ENCODE peak calls at places on chromosomes 6 and 20, in seven cellular contexts. One of them, this sample, is unnamed.
A peak's percentile ranks its signal among the peaks of the same experiment; 100 is the strongest.

GRCh38 chr6:110529355-110529754 is 52.9 kb upstream of the SLC22A16 start:
- DNase-seq in choroid plexus epithelial cell: peak; percentile 84
- DNase-seq in AG09309: no peak
- DNase-seq in ovary: no peak
- DNase-seq in foreskin fibroblast: peak; percentile 88
- DNase-seq in hepatocyte: no peak
- DNase-seq in breast epithelium: no peak
- DNase-seq in this sample: peak; percentile 69

GRCh38 chr6:90021701-90022100 is 127.4 kb downstream of the GJA10 start:
- DNase-seq in choroid plexus epithelial cell: no peak
- DNase-seq in AG09309: no peak
- DNase-seq in ovary: no peak
- DNase-seq in foreskin fibroblast: no peak
- DNase-seq in hepatocyte: no peak
- DNase-seq in breast epithelium: no peak
- DNase-seq in this sample: no peak

GRCh38 chr6:125140808-125141207 is 12.8 kb upstream of the TPD52L1 start:
- DNase-seq in choroid plexus epithelial cell: peak; percentile 77
- DNase-seq in AG09309: no peak
- DNase-seq in ovary: no peak
- DNase-seq in foreskin fibroblast: no peak
- DNase-seq in hepatocyte: no peak
- DNase-seq in breast epithelium: no peak
- DNase-seq in this sample: no peak

GRCh38 chr6:4085329-4085695 is 6.4 kb upstream of the FAM217A start:
- DNase-seq in choroid plexus epithelial cell: no peak
- DNase-seq in AG09309: no peak
- DNase-seq in ovary: no peak
- DNase-seq in foreskin fibroblast: peak; percentile 10
- DNase-seq in hepatocyte: no peak
- DNase-seq in breast epithelium: no peak
- DNase-seq in this sample: peak; percentile 78

GRCh38 chr6:150876598-150876997 is 11.1 kb downstream of the MTHFD1L start:
- DNase-seq in choroid plexus epithelial cell: peak; percentile 34
- DNase-seq in AG09309: no peak
- DNase-seq in ovary: no peak
- DNase-seq in foreskin fibroblast: no peak
- DNase-seq in hepatocyte: no peak
- DNase-seq in breast epithelium: peak; percentile 79
- DNase-seq in this sample: no peak

GRCh38 chr6:27864906-27865883 is 47.0 kb downstream of the OR2B2 start:
- DNase-seq in choroid plexus epithelial cell: peak; percentile 99
- DNase-seq in AG09309: peak; percentile 94
- DNase-seq in ovary: peak; percentile 33
- DNase-seq in foreskin fibroblast: peak; percentile 96
- DNase-seq in hepatocyte: peak; percentile 84
- DNase-seq in breast epithelium: no peak
- DNase-seq in this sample: peak; percentile 98

GRCh38 chr6:68196645-68197044 is 438.4 kb upstream of the ADGRB3 start:
- DNase-seq in choroid plexus epithelial cell: peak; percentile 64
- DNase-seq in AG09309: no peak
- DNase-seq in ovary: no peak
- DNase-seq in foreskin fibroblast: peak; percentile 15
- DNase-seq in hepatocyte: no peak
- DNase-seq in breast epithelium: no peak
- DNase-seq in this sample: peak; percentile 31

GRCh38 chr6:77448546-77448945 is 14.7 kb downstream of the HTR1B start:
- DNase-seq in choroid plexus epithelial cell: no peak
- DNase-seq in AG09309: no peak
- DNase-seq in ovary: no peak
- DNase-seq in foreskin fibroblast: no peak
- DNase-seq in hepatocyte: no peak
- DNase-seq in breast epithelium: no peak
- DNase-seq in this sample: no peak

GRCh38 chr6:21402368-21402767 is 191.2 kb upstream of the SOX4 start:
- DNase-seq in choroid plexus epithelial cell: peak; percentile 85
- DNase-seq in AG09309: peak; percentile 54
- DNase-seq in ovary: peak; percentile 62
- DNase-seq in foreskin fibroblast: peak; percentile 4
- DNase-seq in hepatocyte: peak; percentile 12
- DNase-seq in breast epithelium: no peak
- DNase-seq in this sample: no peak

GRCh38 chr6:56677559-56677958 is 34.9 kb upstream of the DST start:
- DNase-seq in choroid plexus epithelial cell: peak; percentile 62
- DNase-seq in AG09309: no peak
- DNase-seq in ovary: no peak
- DNase-seq in foreskin fibroblast: peak; percentile 55
- DNase-seq in hepatocyte: no peak
- DNase-seq in breast epithelium: no peak
- DNase-seq in this sample: peak; percentile 71

GRCh38 chr20:6636209-6637159 is 131.0 kb upstream of the BMP2 start:
- DNase-seq in choroid plexus epithelial cell: peak; percentile 92
- DNase-seq in AG09309: peak; percentile 40
- DNase-seq in ovary: no peak
- DNase-seq in foreskin fibroblast: peak; percentile 14
- DNase-seq in hepatocyte: peak; percentile 81
- DNase-seq in breast epithelium: no peak
- DNase-seq in this sample: peak; percentile 68

GRCh38 chr6:147381734-147382133 is 126.8 kb upstream of the SAMD5 start:
- DNase-seq in choroid plexus epithelial cell: no peak
- DNase-seq in AG09309: peak; percentile 46
- DNase-seq in ovary: no peak
- DNase-seq in foreskin fibroblast: peak; percentile 58
- DNase-seq in hepatocyte: no peak
- DNase-seq in breast epithelium: no peak
- DNase-seq in this sample: no peak

GRCh38 chr6:45132059-45132458 is 196.1 kb upstream of the RUNX2 start:
- DNase-seq in choroid plexus epithelial cell: peak; percentile 36
- DNase-seq in AG09309: no peak
- DNase-seq in ovary: no peak
- DNase-seq in foreskin fibroblast: peak; percentile 28
- DNase-seq in hepatocyte: no peak
- DNase-seq in breast epithelium: no peak
- DNase-seq in this sample: peak; percentile 10

GRCh38 chr6:39819226-39819625 is 27.1 kb downstream of the DAAM2 start:
- DNase-seq in choroid plexus epithelial cell: no peak
- DNase-seq in AG09309: no peak
- DNase-seq in ovary: no peak
- DNase-seq in foreskin fibroblast: no peak
- DNase-seq in hepatocyte: no peak
- DNase-seq in breast epithelium: no peak
- DNase-seq in this sample: peak; percentile 10

GRCh38 chr6:116385462-116385807 is 14.7 kb downstream of the DSE start:
- DNase-seq in choroid plexus epithelial cell: peak; percentile 48
- DNase-seq in AG09309: no peak
- DNase-seq in ovary: no peak
- DNase-seq in foreskin fibroblast: peak; percentile 54
- DNase-seq in hepatocyte: no peak
- DNase-seq in breast epithelium: no peak
- DNase-seq in this sample: peak; percentile 90

GRCh38 chr20:62368629-62369507 is 1.8 kb upstream of the LAMA5 start:
- DNase-seq in choroid plexus epithelial cell: no peak
- DNase-seq in AG09309: no peak
- DNase-seq in ovary: no peak
- DNase-seq in foreskin fibroblast: peak; percentile 53
- DNase-seq in hepatocyte: peak; percentile 85
- DNase-seq in breast epithelium: no peak
- DNase-seq in this sample: peak; percentile 53

GRCh38 chr6:89951574-89952360 is 57.5 kb downstream of the GJA10 start:
- DNase-seq in choroid plexus epithelial cell: peak; percentile 62
- DNase-seq in AG09309: no peak
- DNase-seq in ovary: peak; percentile 38
- DNase-seq in foreskin fibroblast: no peak
- DNase-seq in hepatocyte: peak; percentile 35
- DNase-seq in breast epithelium: no peak
- DNase-seq in this sample: no peak

GRCh38 chr20:45405566-45406259 is 2.4 kb upstream of the DBNDD2 start:
- DNase-seq in choroid plexus epithelial cell: no peak
- DNase-seq in AG09309: no peak
- DNase-seq in ovary: no peak
- DNase-seq in foreskin fibroblast: no peak
- DNase-seq in hepatocyte: peak; percentile 22
- DNase-seq in breast epithelium: no peak
- DNase-seq in this sample: peak; percentile 52

GRCh38 chr20:21705466-21706344 is at the start of gene PAX1:
- DNase-seq in choroid plexus epithelial cell: no peak
- DNase-seq in AG09309: no peak
- DNase-seq in ovary: no peak
- DNase-seq in foreskin fibroblast: no peak
- DNase-seq in hepatocyte: peak; percentile 45
- DNase-seq in breast epithelium: no peak
- DNase-seq in this sample: no peak

GRCh38 chr6:133241901-133242760 is 974 bp downstream of the EYA4 start:
- DNase-seq in choroid plexus epithelial cell: peak; percentile 48
- DNase-seq in AG09309: no peak
- DNase-seq in ovary: no peak
- DNase-seq in foreskin fibroblast: no peak
- DNase-seq in hepatocyte: peak; percentile 12
- DNase-seq in breast epithelium: no peak
- DNase-seq in this sample: peak; percentile 42

GRCh38 chr20:8535403-8536003 is 403.4 kb downstream of the PLCB1 start:
- DNase-seq in choroid plexus epithelial cell: peak; percentile 34
- DNase-seq in AG09309: no peak
- DNase-seq in ovary: no peak
- DNase-seq in foreskin fibroblast: no peak
- DNase-seq in hepatocyte: no peak
- DNase-seq in breast epithelium: no peak
- DNase-seq in this sample: no peak
- H3K4me3 ChIP-seq in choroid plexus epithelial cell: no peak overlapping the region
- H3K4me3 ChIP-seq in AG09309: no peak overlapping the region
- H3K4me3 ChIP-seq in ovary: no peak overlapping the region
- H3K4me3 ChIP-seq in foreskin fibroblast: no peak overlapping the region
- H3K4me3 ChIP-seq in hepatocyte: no peak overlapping the region
- H3K4me3 ChIP-seq in breast epithelium: no peak overlapping the region
- H3K4me3 ChIP-seq in this sample: no peak overlapping the region

GRCh38 chr6:37657117-37657886 is 40.4 kb downstream of the MDGA1 start:
- DNase-seq in choroid plexus epithelial cell: peak; percentile 36
- DNase-seq in AG09309: no peak
- DNase-seq in ovary: no peak
- DNase-seq in foreskin fibroblast: peak; percentile 8
- DNase-seq in hepatocyte: no peak
- DNase-seq in breast epithelium: no peak
- DNase-seq in this sample: peak; percentile 94
- TF ChIP-seq CTCF in choroid plexus epithelial cell: no peak
- TF ChIP-seq CTCF in AG09309: no peak
- TF ChIP-seq CTCF in ovary: no peak
- TF ChIP-seq CTCF in foreskin fibroblast: no peak
- TF ChIP-seq CTCF in hepatocyte: no peak
- TF ChIP-seq CTCF in breast epithelium: no peak
- TF ChIP-seq CTCF in this sample: no peak

GRCh38 chr20:3250091-3250504 is 11.1 kb upstream of the SLC4A11 start:
- DNase-seq in choroid plexus epithelial cell: peak; percentile 30
- DNase-seq in AG09309: no peak
- DNase-seq in ovary: peak; percentile 21
- DNase-seq in foreskin fibroblast: no peak
- DNase-seq in hepatocyte: no peak
- DNase-seq in breast epithelium: no peak
- DNase-seq in this sample: no peak

GRCh38 chr20:3246682-3247081 is 7.7 kb upstream of the SLC4A11 start:
- DNase-seq in choroid plexus epithelial cell: no peak
- DNase-seq in AG09309: no peak
- DNase-seq in ovary: no peak
- DNase-seq in foreskin fibroblast: no peak
- DNase-seq in hepatocyte: no peak
- DNase-seq in breast epithelium: no peak
- DNase-seq in this sample: no peak

GRCh38 chr20:3248167-3248992 is 9.4 kb upstream of the SLC4A11 start:
- DNase-seq in choroid plexus epithelial cell: peak; percentile 26
- DNase-seq in AG09309: no peak
- DNase-seq in ovary: no peak
- DNase-seq in foreskin fibroblast: no peak
- DNase-seq in hepatocyte: peak; percentile 39
- DNase-seq in breast epithelium: no peak
- DNase-seq in this sample: peak; percentile 28

GRCh38 chr20:3247638-3248037 is 8.6 kb upstream of the SLC4A11 start:
- DNase-seq in choroid plexus epithelial cell: peak; percentile 24
- DNase-seq in AG09309: no peak
- DNase-seq in ovary: no peak
- DNase-seq in foreskin fibroblast: no peak
- DNase-seq in hepatocyte: no peak
- DNase-seq in breast epithelium: no peak
- DNase-seq in this sample: no peak

DNA sequence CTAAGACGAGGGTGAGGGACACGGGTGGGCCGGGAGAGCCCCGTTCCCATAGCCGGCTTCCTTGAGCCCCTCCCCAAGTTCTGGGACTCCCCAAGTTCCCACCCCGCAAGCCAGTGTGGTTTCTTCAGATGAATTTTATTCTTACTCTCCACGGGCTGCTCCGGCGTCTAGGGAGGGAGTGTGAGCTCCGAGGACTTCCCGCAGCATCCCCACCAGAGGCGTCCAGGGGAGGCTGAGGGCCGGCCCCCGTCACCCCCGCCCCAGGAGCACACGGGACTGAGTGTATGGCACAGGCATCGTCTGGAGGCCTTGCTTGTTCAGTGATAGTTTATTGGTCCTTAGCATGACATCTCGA is 10.0 kb upstream of the SLC4A11 start:
- DNase-seq in choroid plexus epithelial cell: no peak
- DNase-seq in AG09309: no peak
- DNase-seq in ovary: no peak
- DNase-seq in foreskin fibroblast: no peak
- DNase-seq in hepatocyte: no peak
- DNase-seq in breast epithelium: no peak
- DNase-seq in this sample: no peak
- H3K4me3 ChIP-seq in choroid plexus epithelial cell: peak overlapping the region; percentile 34
- H3K4me3 ChIP-seq in AG09309: peak overlapping the region; percentile 32
- H3K4me3 ChIP-seq in ovary: no peak overlapping the region
- H3K4me3 ChIP-seq in foreskin fibroblast: no peak overlapping the region
- H3K4me3 ChIP-seq in hepatocyte: no peak overlapping the region
- H3K4me3 ChIP-seq in breast epithelium: peak overlapping the region; percentile 2
- H3K4me3 ChIP-seq in this sample: no peak overlapping the region

DNA sequence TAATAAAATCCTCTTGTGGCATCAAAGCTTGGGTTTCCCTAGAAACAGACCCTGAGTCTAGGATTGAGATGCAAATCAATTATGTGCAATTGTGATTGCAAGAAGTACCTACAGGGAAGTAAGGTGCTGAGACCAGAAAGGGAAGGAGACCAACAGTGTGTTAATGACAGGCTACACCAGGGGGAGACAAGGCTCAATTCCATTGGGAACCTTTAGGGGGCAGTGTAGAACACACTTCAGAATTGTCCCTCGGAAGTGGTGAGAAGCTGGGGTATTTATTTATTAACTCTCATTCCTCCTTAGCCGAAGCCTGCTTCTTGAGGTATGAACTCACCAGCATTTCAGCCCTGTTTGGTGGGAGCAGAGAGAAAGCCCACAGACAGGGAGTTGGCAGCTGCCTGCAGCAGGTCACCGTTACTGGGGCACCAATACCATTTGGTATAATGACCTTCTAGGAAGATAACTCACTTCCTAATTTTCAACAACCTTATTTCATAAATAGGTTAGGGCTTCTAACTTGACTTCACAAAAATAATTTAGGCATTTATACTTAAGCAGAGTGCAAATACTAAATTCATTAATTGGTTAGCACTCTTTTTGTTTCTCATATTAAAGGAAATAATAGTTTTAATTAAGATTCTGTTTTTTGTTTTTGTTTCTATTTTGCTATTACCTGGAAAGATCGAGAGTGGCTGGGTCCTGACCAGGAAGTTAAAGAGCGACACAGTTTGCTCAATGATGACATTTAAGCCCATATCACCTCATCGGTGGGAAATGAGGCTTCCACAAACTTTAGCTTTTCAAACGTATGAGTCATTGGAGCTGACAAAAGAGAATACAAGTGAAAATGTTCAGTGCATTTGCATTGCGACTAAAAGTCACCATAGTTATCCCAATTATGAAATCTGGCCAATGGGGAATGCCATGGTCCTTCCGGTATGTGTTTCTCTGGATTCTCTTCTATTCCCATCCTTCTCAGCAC is 94.8 kb downstream of the BTBD3 start:
- DNase-seq in choroid plexus epithelial cell: peak; percentile 80
- DNase-seq in AG09309: no peak
- DNase-seq in ovary: no peak
- DNase-seq in foreskin fibroblast: peak; percentile 11
- DNase-seq in hepatocyte: peak; percentile 55
- DNase-seq in breast epithelium: no peak
- DNase-seq in this sample: peak; percentile 58
- TF ChIP-seq CTCF in choroid plexus epithelial cell: peak; percentile 100
- TF ChIP-seq CTCF in AG09309: peak; percentile 91
- TF ChIP-seq CTCF in ovary: no peak
- TF ChIP-seq CTCF in foreskin fibroblast: peak; percentile 100
- TF ChIP-seq CTCF in hepatocyte: peak; percentile 59
- TF ChIP-seq CTCF in breast epithelium: peak; percentile 35
- TF ChIP-seq CTCF in this sample: peak; percentile 95